ENCODE peak calls at places on chromosomes 11 and 22, in nine cellular contexts. V, D, W, E, N, X, Q, P and Z are unnamed samples.

GRCh38 chr22:44842417-44842816 is 90.0 kb downstream of the ARHGAP8 start:
- DNase-seq in D (no peak), V (no peak), W (no peak), X (no peak), N (no peak), Q (no peak), P (no peak), E (no peak), Z (no peak)

GRCh38 chr11:128246364-128247234 is 340.8 kb downstream of the ETS1 start:
- DNase-seq in N (no peak), D (no peak), P (no peak), W (no peak), V (peak; percentile 39), E (peak; percentile 32), X (no peak), Q (no peak), Z (no peak)

GRCh38 chr11:112100457-112100856 is 13.8 kb downstream of the SDHD start:
- DNase-seq in X (no peak), P (no peak), D (no peak), W (no peak), V (no peak), E (no peak), Q (no peak), N (no peak), Z (no peak)

GRCh38 chr22:20186183-20186870 is 35.5 kb upstream of the CCDC188 start:
- DNase-seq in N (no peak), E (peak; percentile 44), X (no peak), P (no peak), Q (no peak), W (no peak), D (no peak), V (peak; percentile 30), Z (no peak)

GRCh38 chr11:61684870-61685610 is 4.8 kb downstream of the DAGLA start:
- DNase-seq in X (no peak), P (no peak), V (no peak), W (no peak), E (no peak), D (no peak), N (no peak), Q (no peak), Z (no peak)

GRCh38 chr22:47063606-47064005 is 301.2 kb downstream of the TBC1D22A start:
- DNase-seq in W (no peak), P (no peak), N (no peak), D (no peak), E (no peak), V (no peak), Q (no peak), X (no peak), Z (no peak)

GRCh38 chr11:46991391-46991790 is 54.8 kb downstream of the CSTPP1 start:
- DNase-seq in V (peak; percentile 73), Q (no peak), X (no peak), D (no peak), N (no peak), P (no peak), W (no peak), E (no peak), Z (no peak)

GRCh38 chr11:9651899-9652748 is 11.8 kb upstream of the SWAP70 start:
- DNase-seq in V (no peak), D (no peak), N (no peak), W (no peak), X (no peak), P (no peak), E (no peak), Q (no peak), Z (no peak)

GRCh38 chr11:15471028-15471708 is 356.4 kb downstream of the INSC start:
- DNase-seq in V (no peak), P (no peak), E (no peak), N (no peak), W (no peak), D (no peak), Q (no peak), X (no peak), Z (no peak)

GRCh38 chr11:119660166-119660720 is 68.8 kb downstream of the NECTIN1 start:
- DNase-seq in E (peak; percentile 22), P (no peak), Q (peak; percentile 35), X (no peak), W (no peak), N (no peak), V (no peak), D (no peak), Z (no peak)

GRCh38 chr11:95545116-95545875 is 244.3 kb downstream of the FAM76B start:
- DNase-seq in P (no peak), Q (no peak), N (no peak), V (no peak), D (no peak), W (no peak), X (no peak), E (no peak), Z (no peak)

GRCh38 chr11:129719037-129719436 is 96.6 kb upstream of the TMEM45B start:
- DNase-seq in W (no peak), D (no peak), E (no peak), Q (no peak), X (no peak), P (no peak), V (no peak), N (no peak), Z (no peak)

GRCh38 chr11:2811206-2812091 is 74.1 kb downstream of the CDKN1C start:
- DNase-seq in Q (peak; percentile 64), N (no peak), D (no peak), V (no peak), P (peak; percentile 49), W (no peak), X (no peak), E (peak; percentile 2), Z (no peak)
- TF ChIP-seq CTCF in Q (no peak), N (no peak), D (no peak), V (no peak), P (no peak), W (no peak), X (no peak), E (no peak), Z (no peak)

DNA sequence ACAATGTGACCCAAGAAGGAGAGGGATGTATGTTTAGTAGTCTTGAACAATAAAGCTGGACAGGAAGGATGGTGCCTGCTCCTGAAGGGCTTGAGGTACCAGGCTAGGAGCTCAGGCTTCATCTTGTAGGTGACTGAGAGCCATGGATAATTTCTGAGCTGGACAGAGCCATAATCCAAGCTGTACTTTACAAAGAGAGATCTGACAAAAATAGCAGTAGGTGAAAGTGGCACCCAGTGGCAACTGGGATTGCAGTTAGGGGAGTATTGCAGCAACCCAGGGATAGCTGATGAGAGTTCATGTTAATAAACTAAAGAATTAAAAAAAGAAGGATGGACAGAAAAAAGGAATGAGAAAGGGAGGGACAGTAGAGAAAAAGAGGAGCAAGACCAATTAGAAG is 7.4 kb downstream of the XRRA1 start:
- DNase-seq in X (no peak), P (no peak), E (no peak), W (no peak), N (no peak), D (no peak), Q (no peak), V (no peak), Z (no peak)
- TF ChIP-seq CTCF in X (no peak), P (no peak), E (no peak), W (no peak), N (no peak), D (no peak), Q (no peak), V (no peak), Z (no peak)

DNA sequence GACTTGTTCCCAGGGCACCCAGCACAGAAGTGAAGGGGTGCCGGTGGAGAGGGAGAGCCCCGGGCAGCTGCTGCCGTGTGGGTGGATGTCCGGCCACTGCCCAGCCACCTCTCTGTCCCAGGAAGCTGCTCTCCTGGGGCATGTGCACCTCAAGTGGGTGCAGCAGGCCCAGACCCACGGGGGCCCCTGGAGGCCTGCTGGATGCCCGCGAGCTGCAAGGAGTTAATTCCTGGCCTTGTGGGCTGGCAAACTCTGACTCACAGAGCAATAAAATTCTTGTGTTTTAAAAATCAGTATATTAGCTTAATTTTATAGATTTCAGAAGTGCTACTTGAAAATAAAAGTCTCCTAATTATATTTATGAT is 37.4 kb upstream of the KCNQ1OT1 start:
- DNase-seq in X (no peak), D (no peak), W (no peak), N (no peak), P (no peak), E (no peak), V (no peak), Q (no peak), Z (no peak)
- TF ChIP-seq CTCF in X (no peak), D (no peak), W (no peak), N (no peak), P (no peak), E (no peak), V (no peak), Q (no peak), Z (no peak)

GRCh38 chr22:33519140-33519973 is 400.9 kb downstream of the LARGE1 start:
- DNase-seq in P (no peak), W (peak; percentile 65), D (no peak), Q (no peak), N (no peak), X (peak; percentile 28), E (peak; percentile 41), V (peak; percentile 19), Z (peak; percentile 13)
- TF ChIP-seq CTCF in P (peak; percentile 63), W (peak; percentile 61), D (no peak), Q (peak; percentile 75), N (peak; percentile 58), X (peak; percentile 49), E (peak; percentile 61), V (peak; percentile 46), Z (peak; percentile 50)

GRCh38 chr11:1765871-1766718 is 2.4 kb upstream of the CTSD start:
- DNase-seq in V (peak; percentile 22), Q (peak; percentile 51), E (no peak), N (no peak), X (no peak), W (no peak), D (no peak), P (peak; percentile 57), Z (no peak)

GRCh38 chr11:1762537-1763302 is 1.0 kb downstream of the CTSD start:
- DNase-seq in P (peak; percentile 78), X (no peak), D (peak; percentile 89), Q (peak; percentile 73), W (peak; percentile 39), V (no peak), N (no peak), E (no peak), Z (no peak)

GRCh38 chr11:1763336-1763795 is 361 bp downstream of the CTSD start:
- DNase-seq in Q (peak; percentile 59), E (no peak), P (no peak), D (no peak), V (no peak), X (no peak), N (no peak), W (peak; percentile 64), Z (no peak)

GRCh38 chr11:1761857-1762536 is 1.7 kb downstream of the CTSD start:
- DNase-seq in V (no peak), X (no peak), N (no peak), D (no peak), P (peak; percentile 66), W (no peak), E (no peak), Q (peak; percentile 60), Z (no peak)

GRCh38 chr11:1763796-1764661 is at the start of gene CTSD:
- DNase-seq in V (peak; percentile 77), W (peak; percentile 100), E (peak; percentile 89), N (no peak), P (peak; percentile 95), D (peak; percentile 94), X (no peak), Q (peak; percentile 97), Z (no peak)
- TF ChIP-seq CTCF in V (no peak), W (peak; percentile 14), E (no peak), N (no peak), P (no peak), D (no peak), X (no peak), Q (no peak), Z (no peak)